ENCODE peak calls at places on chromosomes 16 and 17, in nine cellular contexts. W, Q, A, T, D, F, O, E and G are unnamed samples.

GRCh38 chr16:86305440-86305839 is 204.9 kb upstream of the FOXF1 start:
- DNase-seq in D (no peak), E (no peak), A (no peak), O (no peak), W (no peak), T (no peak), F (no peak), Q (no peak), G (no peak)

GRCh38 chr16:53865492-53865863 is 161.5 kb downstream of the FTO start:
- DNase-seq in F (peak), A (no peak), T (no peak), O (no peak), E (no peak), Q (no peak), D (no peak), W (no peak), G (no peak)

GRCh38 chr16:83400234-83400633 is 407.5 kb upstream of the HSBP1 start:
- DNase-seq in F (no peak), W (no peak), A (no peak), D (no peak), T (no peak), E (no peak), Q (no peak), O (no peak), G (no peak)

GRCh38 chr17:47325176-47325575 is 1.4 kb downstream of the EFCAB13 start:
- DNase-seq in Q (no peak), F (no peak), T (no peak), E (no peak), O (no peak), W (no peak), A (no peak), D (no peak), G (no peak)

GRCh38 chr16:67969286-67970039 is 1.0 kb upstream of the SLC12A4 start:
- DNase-seq in W (no peak), Q (no peak), F (no peak), E (no peak), D (no peak), T (no peak), A (no peak), O (no peak), G (no peak)

GRCh38 chr16:72467157-72467759 is 295.3 kb upstream of the PMFBP1 start:
- DNase-seq in O (no peak), T (peak), E (no peak), Q (peak), A (no peak), D (no peak), F (peak), W (no peak), G (peak)

GRCh38 chr17:55479903-55480302 is 31.3 kb downstream of the SMIM36 start:
- DNase-seq in E (no peak), F (no peak), O (no peak), A (no peak), D (no peak), T (no peak), W (no peak), Q (no peak), G (no peak)

GRCh38 chr17:29838961-29839360 is 91.1 kb downstream of the SSH2 start:
- DNase-seq in O (no peak), F (peak), W (no peak), T (no peak), Q (no peak), D (no peak), E (no peak), A (no peak), G (no peak)

GRCh38 chr16:85731179-85731578 is 19.7 kb downstream of the C16orf74 start:
- DNase-seq in A (no peak), W (no peak), E (no peak), F (no peak), O (no peak), Q (no peak), T (no peak), D (no peak), G (no peak)

GRCh38 chr16:87550510-87550961 is 51.8 kb upstream of the JPH3 start:
- DNase-seq in F (no peak), W (no peak), T (no peak), E (peak), O (peak), D (peak), A (peak), Q (no peak), G (no peak)

GRCh38 chr17:55062921-55063320 is 94.4 kb downstream of the STXBP4 start:
- DNase-seq in O (no peak), W (no peak), E (no peak), D (no peak), F (peak), T (no peak), A (no peak), Q (no peak), G (no peak)

GRCh38 chr16:2860826-2861567 is 3.0 kb upstream of the PRSS22 start:
- DNase-seq in F (no peak), W (no peak), D (no peak), A (peak), T (no peak), E (no peak), O (no peak), Q (no peak), G (no peak)

GRCh38 chr17:41665566-41666335 is 22.9 kb upstream of the EIF1 start:
- DNase-seq in E (peak), T (peak), W (peak), Q (no peak), D (peak), O (peak), F (peak), A (peak), G (peak)

GRCh38 chr17:77783991-77784820 is 174.3 kb upstream of the TNRC6C start:
- DNase-seq in W (no peak), D (peak), Q (no peak), T (peak), A (peak), E (peak), F (no peak), O (peak), G (peak)

GRCh38 chr17:58335061-58335731 is 6.6 kb upstream of the TSPOAP1 start:
- DNase-seq in W (no peak), T (no peak), O (no peak), A (peak), D (peak), Q (no peak), F (no peak), E (no peak), G (peak)

GRCh38 chr17:47895254-47895855 is 681 bp upstream of the SP2 start:
- DNase-seq in F (no peak), W (no peak), A (peak), O (peak), T (no peak), Q (no peak), E (no peak), D (peak), G (no peak)

GRCh38 chr17:76641501-76641900 is 2.1 kb downstream of the ST6GALNAC1 start:
- DNase-seq in W (no peak), Q (no peak), A (no peak), F (no peak), O (no peak), D (no peak), T (peak), E (no peak), G (no peak)

GRCh38 chr17:75010683-75011406 is 1.6 kb upstream of the MRPL58 start:
- DNase-seq in T (peak), A (peak), E (no peak), D (peak), Q (no peak), W (no peak), F (no peak), O (no peak), G (no peak)

GRCh38 chr17:75013077-75013391 is 564 bp downstream of the MRPL58 start:
- DNase-seq in T (no peak), E (no peak), A (no peak), W (no peak), O (no peak), Q (no peak), D (no peak), F (no peak), G (no peak)

GRCh38 chr17:75012320-75013076 is at the start of gene MRPL58:
- DNase-seq in T (peak), A (peak), F (peak), Q (no peak), E (peak), W (peak), D (peak), O (peak), G (peak)

GRCh38 chr17:75009139-75009724 is 3.2 kb upstream of the MRPL58 start:
- DNase-seq in D (no peak), O (no peak), T (no peak), Q (no peak), A (no peak), F (no peak), W (no peak), E (no peak), G (no peak)

DNA sequence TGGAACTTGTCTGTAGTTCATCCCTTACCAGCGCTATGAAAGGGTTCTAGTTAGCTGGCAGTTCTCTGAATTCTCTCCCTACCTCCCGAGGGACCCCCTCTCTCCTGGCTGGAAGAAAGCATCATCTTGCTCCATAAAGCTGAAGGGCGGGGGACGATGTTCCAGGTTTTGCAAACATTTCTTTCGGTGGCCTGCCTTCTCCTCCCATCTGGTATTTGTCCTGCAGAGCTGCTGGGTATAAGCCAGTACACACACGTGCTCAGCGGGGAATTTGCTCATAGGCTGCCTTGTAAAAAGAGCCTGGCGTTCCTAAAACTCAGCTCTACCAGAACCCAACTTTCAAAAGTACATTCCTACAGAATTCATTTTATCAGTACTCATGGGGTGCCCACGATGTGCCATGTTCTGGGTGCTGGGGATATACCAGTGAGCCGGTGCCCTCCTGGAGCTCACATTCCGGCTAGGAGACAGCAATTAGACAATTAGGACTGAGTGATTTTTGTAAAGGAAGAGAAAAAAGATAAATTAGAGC is 616 bp upstream of the MRPL58 start:
- DNase-seq in E (no peak), O (peak), A (peak), D (peak), T (no peak), Q (no peak), W (peak), F (peak), G (no peak)
- H3K4me3 ChIP-seq in E (peak), O (peak), A (peak), D (no peak), T (peak), Q (peak), W (peak), F (peak), G (peak)

GRCh38 chr17:4246674-4247073 is 17.1 kb downstream of the ANKFY1 start:
- DNase-seq in E (no peak), W (no peak), D (no peak), O (no peak), Q (no peak), T (no peak), A (no peak), F (no peak), G (no peak)
- H3K4me3 ChIP-seq in E (no peak), W (no peak), D (no peak), O (no peak), Q (no peak), T (no peak), A (no peak), F (no peak), G (no peak)

GRCh38 chr16:57470683-57471082 is 8.2 kb downstream of the POLR2C start:
- DNase-seq in W (no peak), T (peak), E (no peak), O (peak), Q (no peak), A (peak), F (no peak), D (peak), G (no peak)
- H3K4me3 ChIP-seq in W (no peak), T (no peak), E (no peak), O (no peak), Q (no peak), A (no peak), F (no peak), D (no peak), G (no peak)

GRCh38 chr16:79165541-79165940 is 435.0 kb downstream of the MAF start:
- DNase-seq in T (no peak), O (no peak), D (no peak), A (no peak), Q (no peak), F (no peak), E (no peak), W (no peak), G (no peak)

GRCh38 chr16:79167893-79168292 is 432.6 kb downstream of the MAF start:
- DNase-seq in E (no peak), F (no peak), W (no peak), D (no peak), Q (no peak), O (no peak), T (no peak), A (no peak), G (no peak)

GRCh38 chr16:79164378-79164720 is 436.2 kb downstream of the MAF start:
- DNase-seq in A (no peak), F (no peak), Q (no peak), E (no peak), D (no peak), O (no peak), T (no peak), W (no peak), G (no peak)

GRCh38 chr16:79159650-79160049 is 440.9 kb downstream of the MAF start:
- DNase-seq in W (no peak), D (no peak), A (no peak), O (no peak), E (no peak), Q (no peak), T (no peak), F (no peak), G (no peak)

GRCh38 chr16:79163666-79164377 is 436.7 kb downstream of the MAF start:
- DNase-seq in F (no peak), A (peak), Q (no peak), O (peak), W (peak), T (peak), E (no peak), D (peak), G (peak)
- H3K4me3 ChIP-seq in F (no peak), A (no peak), Q (no peak), O (no peak), W (peak), T (peak), E (no peak), D (no peak), G (no peak)

DNA sequence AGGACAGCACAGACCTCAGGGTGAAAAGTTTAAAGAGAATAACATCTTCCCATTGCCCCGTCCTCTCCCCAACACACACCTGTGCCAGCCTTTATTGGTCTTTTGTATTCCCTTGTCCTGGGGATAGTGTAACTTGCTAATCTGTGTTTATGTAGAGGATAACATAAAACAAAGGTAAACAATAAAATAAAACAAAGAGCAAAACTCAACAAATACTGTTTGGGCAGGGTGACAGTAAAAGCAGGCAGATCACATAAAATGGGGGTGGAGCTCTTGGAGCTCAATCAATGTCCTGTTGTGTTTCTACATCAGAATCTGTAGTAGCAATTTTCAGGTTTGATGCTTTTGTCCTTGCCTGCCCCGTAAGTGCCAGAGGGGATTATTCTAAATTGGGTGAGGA is 1939.7 kb downstream of the TP53TG3F start:
- DNase-seq in T (no peak), E (no peak), A (no peak), Q (no peak), W (no peak), D (no peak), F (no peak), O (no peak), G (no peak)
- H3K4me3 ChIP-seq in T (no peak), E (no peak), A (no peak), Q (no peak), W (no peak), D (no peak), F (no peak), O (no peak), G (no peak)

GRCh38 chr17:43025766-43026537 is 921 bp downstream of the RND2 start:
- DNase-seq in W (no peak), Q (no peak), O (no peak), F (no peak), D (no peak), T (no peak), A (no peak), E (no peak), G (no peak)
- H3K4me3 ChIP-seq in W (no peak), Q (no peak), O (no peak), F (no peak), D (no peak), T (no peak), A (no peak), E (no peak), G (no peak)